ENCODE peak calls at places on chromosomes 11 and 22, in ten cellular contexts. W is HCT116, B is endothelial cell of umbilical vein, O is heart left ventricle, Q is bronchial epithelial cell, U is mucosa of descending colon, A is mammary epithelial cell, E is iPS DF 6.9, D is heart right ventricle, F is kidney. L is an unnamed sample.

GRCh38 chr11:65573391-65574146 is 1.2 kb downstream of the FAM89B start:
- DNase-seq in O (no peak), W (no peak), Q (no peak), U (peak; percentile 54), A (no peak), E (no peak), F (peak; percentile 87), B (no peak), D (no peak), L (no peak)

GRCh38 chr22:27959335-27960090 is 40.5 kb upstream of the PITPNB start:
- DNase-seq in O (no peak), U (no peak), F (no peak), A (no peak), D (no peak), Q (no peak), B (peak; percentile 88), W (no peak), E (no peak), L (no peak)

GRCh38 chr11:65489706-65490310 is 9.0 kb upstream of the MALAT1 start:
- DNase-seq in W (no peak), F (peak; percentile 76), O (no peak), A (no peak), U (peak; percentile 49), E (no peak), D (peak; percentile 52), B (peak; percentile 43), Q (no peak), L (no peak)

GRCh38 chr11:69209038-69209350 is 53.3 kb downstream of the SMIM38 start:
- DNase-seq in F (no peak), O (no peak), B (no peak), D (no peak), Q (no peak), U (no peak), A (no peak), E (no peak), W (no peak), L (no peak)

GRCh38 chr11:85407648-85408047 is 219.5 kb downstream of the DLG2 start:
- DNase-seq in U (no peak), F (no peak), D (no peak), O (no peak), W (no peak), Q (no peak), B (no peak), A (no peak), E (no peak), L (no peak)

GRCh38 chr11:65814131-65814959 is 19.4 kb upstream of the SNX32 start:
- DNase-seq in W (no peak), A (no peak), U (no peak), O (no peak), F (peak; percentile 15), D (no peak), Q (peak; percentile 51), B (no peak), E (no peak), L (no peak)

GRCh38 chr11:66907751-66908173 is 50.4 kb downstream of the PC start:
- DNase-seq in B (no peak), Q (no peak), F (peak; percentile 83), A (no peak), D (no peak), U (no peak), O (no peak), W (no peak), E (no peak), L (no peak)

GRCh38 chr11:70372076-70372475 is 26.3 kb upstream of the CTTN start:
- DNase-seq in F (no peak), D (no peak), E (no peak), Q (no peak), W (no peak), A (no peak), B (no peak), U (no peak), O (no peak), L (no peak)

GRCh38 chr11:2975594-2975993 is 16.5 kb downstream of the NAP1L4 start:
- DNase-seq in A (no peak), D (peak; percentile 20), Q (peak; percentile 47), O (no peak), E (no peak), W (peak; percentile 36), U (no peak), B (no peak), F (no peak), L (no peak)

GRCh38 chr22:31852691-31853370 is 91.5 kb upstream of the YWHAH start:
- DNase-seq in F (no peak), B (no peak), A (no peak), E (no peak), D (no peak), O (no peak), U (no peak), Q (no peak), W (no peak), L (no peak)

GRCh38 chr11:124917115-124917637 is 1.9 kb upstream of the HEPN1 start:
- DNase-seq in D (no peak), U (no peak), F (no peak), E (no peak), A (no peak), B (no peak), W (no peak), O (no peak), Q (peak; percentile 9), L (peak; percentile 24)

GRCh38 chr22:49013707-49014106 is 814.0 kb downstream of the BRD1 start:
- DNase-seq in D (no peak), B (no peak), O (no peak), Q (no peak), E (no peak), A (no peak), W (no peak), U (no peak), F (no peak), L (no peak)

GRCh38 chr22:22816766-22817410 is 70.7 kb upstream of the IGLL5 start:
- DNase-seq in B (no peak), U (no peak), W (no peak), E (no peak), F (no peak), D (no peak), O (no peak), A (no peak), Q (no peak), L (no peak)

GRCh38 chr22:24429411-24430365 is 2.3 kb downstream of the ADORA2A start:
- DNase-seq in F (peak; percentile 78), O (peak; percentile 85), W (no peak), A (peak; percentile 58), E (no peak), Q (no peak), B (peak; percentile 24), D (peak; percentile 65), U (no peak), L (peak; percentile 73)

GRCh38 chr11:70826541-70826943 is 425.8 kb downstream of the SHANK2 start:
- DNase-seq in Q (no peak), U (no peak), D (no peak), B (no peak), A (no peak), O (no peak), E (no peak), W (no peak), F (peak; percentile 45), L (no peak)

GRCh38 chr11:1832181-1832988 is 2.4 kb upstream of the SYT8 start:
- DNase-seq in W (no peak), B (no peak), Q (no peak), F (peak; percentile 84), A (no peak), U (peak; percentile 76), D (no peak), O (peak; percentile 80), E (no peak), L (peak; percentile 40)

GRCh38 chr11:70399681-70400112 is 1.4 kb downstream of the CTTN start:
- DNase-seq in O (peak; percentile 87), W (peak; percentile 87), E (no peak), A (peak; percentile 92), Q (peak; percentile 88), F (peak; percentile 91), U (peak; percentile 61), B (peak; percentile 95), D (peak; percentile 74), L (peak; percentile 95)

GRCh38 chr22:22113701-22114100 is 130.9 kb upstream of the VPREB1 start:
- DNase-seq in B (no peak), Q (no peak), O (no peak), W (no peak), F (no peak), D (no peak), A (no peak), E (no peak), U (no peak), L (no peak)

GRCh38 chr11:2531987-2532703 is 87.3 kb downstream of the KCNQ1 start:
- DNase-seq in W (no peak), Q (no peak), E (no peak), B (no peak), D (no peak), F (peak; percentile 78), U (peak; percentile 21), O (peak; percentile 71), A (no peak), L (no peak)

GRCh38 chr11:11119917-11120316 is 233.1 kb downstream of the CSNK2A3 start:
- DNase-seq in U (no peak), O (no peak), D (no peak), B (no peak), W (no peak), A (no peak), E (no peak), Q (no peak), F (no peak), L (no peak)

GRCh38 chr22:25461301-25461700 is 103.2 kb upstream of the GRK3 start:
- DNase-seq in F (no peak), Q (no peak), E (no peak), A (no peak), B (no peak), D (no peak), U (no peak), W (no peak), O (no peak), L (no peak)
- H3K36me3 ChIP-seq in F (peaks cover 2% of the 10 kb centered on the region), Q (peaks cover 13% of the 10 kb centered on the region), E (peaks cover 5% of the 10 kb centered on the region), A (peaks cover 17% of the 10 kb centered on the region), B (peaks cover 12% of the 10 kb centered on the region), D (no peaks in the 10 kb centered on the region), U (no peaks in the 10 kb centered on the region), W (peaks cover 16% of the 10 kb centered on the region), O (peaks cover 34% of the 10 kb centered on the region), L (no peaks in the 10 kb centered on the region)

GRCh38 chr11:94469416-94469815 is 24.2 kb downstream of the MRE11 start:
- DNase-seq in F (no peak), W (no peak), B (no peak), E (no peak), U (no peak), D (no peak), A (no peak), Q (no peak), O (no peak), L (no peak)
- H3K36me3 ChIP-seq in F (peaks cover 6% of the 10 kb centered on the region), W (peaks cover 6% of the 10 kb centered on the region), B (no peaks in the 10 kb centered on the region), E (no peaks in the 10 kb centered on the region), U (no peaks in the 10 kb centered on the region), D (no peaks in the 10 kb centered on the region), A (peaks cover 7% of the 10 kb centered on the region), Q (peaks cover 1% of the 10 kb centered on the region), O (peaks cover 77% of the 10 kb centered on the region), L (peaks cover 23% of the 10 kb centered on the region)

GRCh38 chr11:108193725-108194124 is 28.7 kb downstream of the NPAT start:
- DNase-seq in W (no peak), B (no peak), D (no peak), O (no peak), A (no peak), E (no peak), Q (no peak), U (no peak), F (no peak), L (no peak)
- H3K36me3 ChIP-seq in W (peaks cover 17% of the 10 kb centered on the region), B (peaks cover 5% of the 10 kb centered on the region), D (no peaks in the 10 kb centered on the region), O (peaks cover 80% of the 10 kb centered on the region), A (peaks cover 23% of the 10 kb centered on the region), E (peaks cover 3% of the 10 kb centered on the region), Q (peaks cover 2% of the 10 kb centered on the region), U (peaks cover 4% of the 10 kb centered on the region), F (peaks cover 4% of the 10 kb centered on the region), L (peaks cover 34% of the 10 kb centered on the region)

GRCh38 chr11:35554491-35555237 is 29.2 kb upstream of the PAMR1 start:
- DNase-seq in D (no peak), F (no peak), Q (no peak), O (no peak), A (no peak), B (no peak), E (no peak), U (no peak), W (no peak), L (no peak)
- H3K36me3 ChIP-seq in D (no peaks in the 10 kb centered on the region), F (no peaks in the 10 kb centered on the region), Q (no peaks in the 10 kb centered on the region), O (no peaks in the 10 kb centered on the region), A (no peaks in the 10 kb centered on the region), B (no peaks in the 10 kb centered on the region), E (no peaks in the 10 kb centered on the region), U (no peaks in the 10 kb centered on the region), W (no peaks in the 10 kb centered on the region), L (no peaks in the 10 kb centered on the region)